ENCODE peak calls at places on chromosome 21, in five cellular contexts. E is CD8-positive, alpha-beta T cell; S is MM.1S; F is pancreas; G is type B pancreatic cell. Z is an unnamed sample.
A peak's percentile ranks its signal among the peaks of the same experiment; 100 is the strongest.

GRCh38 chr21:41526478-41527087 is 18.6 kb upstream of the TMPRSS2 start:
- DNase-seq in E (no peak), S (no peak), F (peak; percentile 65), G (no peak), Z (no peak)

GRCh38 chr21:40466893-40467483 is 380.0 kb downstream of the DSCAM start:
- DNase-seq in E (no peak), S (peak; percentile 68), F (no peak), G (no peak), Z (no peak)

GRCh38 chr21:42844411-42845113 is 34.8 kb downstream of the WDR4 start:
- DNase-seq in E (no peak), S (no peak), F (peak; percentile 69), G (no peak), Z (no peak)

GRCh38 chr21:18228060-18228739 is 16.4 kb upstream of the CHODL start:
- DNase-seq in E (no peak), S (no peak), F (no peak), G (no peak), Z (no peak)

GRCh38 chr21:20618878-20619277 is 379.3 kb upstream of the NCAM2 start:
- DNase-seq in E (no peak), S (peak; percentile 37), F (no peak), G (no peak), Z (no peak)

GRCh38 chr21:42363331-42363730 is 3.0 kb downstream of the TFF1 start:
- DNase-seq in E (no peak), S (no peak), F (no peak), G (no peak), Z (no peak)

GRCh38 chr21:31358148-31358547 is 14.1 kb upstream of the TIAM1 start:
- DNase-seq in E (no peak), S (no peak), F (no peak), G (no peak), Z (no peak)

GRCh38 chr21:27201197-27201596 is 234.3 kb upstream of the ADAMTS5 start:
- DNase-seq in E (no peak), S (no peak), F (no peak), G (no peak), Z (no peak)

GRCh38 chr21:26966978-26967913 is at the start of gene ADAMTS5:
- DNase-seq in E (no peak), S (no peak), F (no peak), G (peak; percentile 72), Z (no peak)

GRCh38 chr21:15003463-15004135 is 61.2 kb downstream of the NRIP1 start:
- DNase-seq in E (no peak), S (no peak), F (no peak), G (no peak), Z (no peak)

GRCh38 chr21:26952274-26953066 is 14.4 kb downstream of the ADAMTS5 start:
- DNase-seq in E (no peak), S (no peak), F (no peak), G (no peak), Z (no peak)

GRCh38 chr21:45041351-45041805 is 33.0 kb upstream of the ADARB1 start:
- DNase-seq in E (no peak), S (no peak), F (no peak), G (no peak), Z (no peak)

GRCh38 chr21:45041984-45042663 is 32.3 kb upstream of the ADARB1 start:
- DNase-seq in E (no peak), S (no peak), F (no peak), G (no peak), Z (no peak)

GRCh38 chr21:45045481-45045880 is 28.9 kb upstream of the ADARB1 start:
- DNase-seq in E (no peak), S (no peak), F (no peak), G (no peak), Z (no peak)

GRCh38 chr21:45042664-45043161 is 31.7 kb upstream of the ADARB1 start:
- DNase-seq in E (no peak), S (no peak), F (no peak), G (no peak), Z (no peak)

GRCh38 chr21:45043541-45044020 is 30.8 kb upstream of the ADARB1 start:
- DNase-seq in E (no peak), S (no peak), F (no peak), G (no peak), Z (no peak)
- TF ChIP-seq CTCF in E (no peak), S (no peak), F (no peak), G (no peak), Z (no peak)

GRCh38 chr21:46585191-46585953 is 19.5 kb downstream of the S100B start:
- DNase-seq in E (no peak), S (no peak), F (no peak), G (no peak), Z (no peak)
- TF ChIP-seq CTCF in E (no peak), S (no peak), F (no peak), G (no peak), Z (no peak)

GRCh38 chr21:36347278-36347961 is 27.4 kb downstream of the MORC3 start:
- DNase-seq in E (no peak), S (no peak), F (no peak), G (no peak), Z (no peak)

GRCh38 chr21:36350282-36350910 is 30.4 kb downstream of the MORC3 start:
- DNase-seq in E (no peak), S (no peak), F (no peak), G (no peak), Z (no peak)

GRCh38 chr21:36344931-36345330 is 24.9 kb downstream of the MORC3 start:
- DNase-seq in E (no peak), S (no peak), F (no peak), G (no peak), Z (no peak)

GRCh38 chr21:36347962-36348328 is 27.9 kb downstream of the MORC3 start:
- DNase-seq in E (no peak), S (no peak), F (no peak), G (no peak), Z (no peak)

GRCh38 chr21:36349315-36349714 is 29.3 kb downstream of the MORC3 start:
- DNase-seq in E (no peak), S (no peak), F (no peak), G (no peak), Z (no peak)
- TF ChIP-seq CTCF in E (no peak), S (no peak), F (no peak), G (no peak), Z (no peak)

DNA sequence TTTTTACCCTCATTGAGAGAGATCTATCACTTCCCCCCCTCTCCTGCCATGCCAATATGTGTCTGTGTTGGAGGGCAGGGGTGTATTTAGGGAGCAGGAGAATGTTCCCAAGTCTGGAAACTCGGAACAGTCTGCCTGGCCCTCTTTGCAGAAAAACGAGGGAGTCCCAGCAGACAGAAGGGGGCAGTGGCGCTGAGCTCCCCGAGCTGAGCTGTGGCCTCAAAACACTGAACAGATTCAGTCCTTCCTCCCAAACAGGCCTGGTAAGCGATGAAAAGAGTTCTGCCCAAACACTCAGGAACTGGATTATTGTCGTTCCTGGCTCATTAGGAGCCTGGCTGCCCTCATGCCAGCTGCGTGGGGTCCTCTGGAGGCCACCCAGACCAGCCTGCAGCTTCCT is 981 bp downstream of the CLDN14 start:
- DNase-seq in E (no peak), S (no peak), F (no peak), G (no peak), Z (no peak)
- TF ChIP-seq CTCF in E (no peak), S (peak; percentile 15), F (no peak), G (peak; percentile 38), Z (no peak)

GRCh38 chr21:39313042-39313456 is 383 bp downstream of the BRWD1 start:
- DNase-seq in E (peak; percentile 40), S (no peak), F (peak; percentile 31), G (no peak), Z (no peak)

GRCh38 chr21:39314155-39315027 is 959 bp upstream of the BRWD1 start:
- DNase-seq in E (peak; percentile 51), S (peak; percentile 58), F (peak; percentile 36), G (peak; percentile 77), Z (peak; percentile 34)

GRCh38 chr21:39312112-39313041 is 1.1 kb downstream of the BRWD1 start:
- DNase-seq in E (peak; percentile 96), S (peak; percentile 94), F (peak; percentile 88), G (peak; percentile 96), Z (peak; percentile 99)

GRCh38 chr21:39315603-39316002 is 2.2 kb upstream of the BRWD1 start:
- DNase-seq in E (no peak), S (no peak), F (no peak), G (no peak), Z (no peak)

DNA sequence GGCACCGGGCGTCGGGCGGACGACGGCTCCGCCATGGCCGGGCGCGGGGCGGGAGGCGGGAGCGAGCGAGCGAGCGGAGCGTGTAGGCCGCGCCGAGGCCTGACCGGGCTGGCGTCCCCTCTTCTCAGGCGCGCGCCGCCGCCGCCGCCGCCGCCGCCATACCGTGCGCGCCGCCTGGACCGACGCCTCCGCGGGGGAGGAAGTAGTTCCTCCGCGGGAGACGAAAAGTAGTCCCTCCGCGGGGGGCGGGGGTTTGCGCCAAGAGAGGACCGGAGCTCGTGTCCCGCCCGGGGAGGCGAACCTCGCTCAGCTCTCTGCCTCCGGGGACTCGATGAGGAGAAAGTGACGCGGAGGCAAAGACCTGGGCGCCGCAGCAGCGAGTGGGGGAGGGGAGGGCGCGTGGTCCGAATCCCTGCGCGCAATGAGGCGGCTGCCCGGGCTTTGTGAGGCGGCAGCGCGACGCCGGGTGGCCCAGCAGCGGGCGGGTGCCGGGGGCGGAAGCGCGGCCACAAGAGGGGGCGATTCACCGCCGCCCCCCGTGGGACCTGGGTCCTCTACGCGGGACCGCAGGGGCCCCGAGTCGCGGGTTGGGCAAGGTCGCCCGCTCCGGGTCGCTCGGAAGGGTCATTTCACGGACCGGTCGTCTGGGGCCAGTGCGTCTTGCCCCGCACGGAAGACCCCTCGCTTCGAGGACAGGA is at the start of gene BRWD1:
- DNase-seq in E (peak; percentile 76), S (peak; percentile 93), F (peak; percentile 72), G (peak; percentile 85), Z (peak; percentile 91)
- TF ChIP-seq CTCF in E (no peak), S (peak; percentile 32), F (no peak), G (peak; percentile 45), Z (peak; percentile 13)

DNA sequence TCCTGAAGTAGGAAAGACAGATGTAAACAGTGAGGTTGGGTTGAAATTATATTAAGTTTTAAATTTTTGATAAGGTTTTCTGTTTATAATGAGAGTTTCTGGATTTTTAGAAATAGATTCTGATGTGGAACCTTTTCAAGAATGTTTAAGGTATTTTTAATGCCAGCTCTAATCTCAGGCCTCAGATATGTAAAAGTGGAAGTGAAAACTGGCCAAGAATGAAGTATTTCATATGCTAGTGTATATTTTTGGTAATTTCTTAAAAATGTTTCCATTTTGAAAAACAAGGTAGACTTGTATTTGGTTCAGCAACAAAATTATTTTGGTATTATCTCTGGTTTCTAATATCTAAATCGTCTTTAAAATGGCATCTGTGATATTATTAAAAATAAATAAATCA is 14.4 kb downstream of the IFNAR1 start:
- DNase-seq in E (no peak), S (peak; percentile 30), F (no peak), G (no peak), Z (peak; percentile 18)
- TF ChIP-seq CTCF in E (no peak), S (no peak), F (no peak), G (no peak), Z (no peak)

DNA sequence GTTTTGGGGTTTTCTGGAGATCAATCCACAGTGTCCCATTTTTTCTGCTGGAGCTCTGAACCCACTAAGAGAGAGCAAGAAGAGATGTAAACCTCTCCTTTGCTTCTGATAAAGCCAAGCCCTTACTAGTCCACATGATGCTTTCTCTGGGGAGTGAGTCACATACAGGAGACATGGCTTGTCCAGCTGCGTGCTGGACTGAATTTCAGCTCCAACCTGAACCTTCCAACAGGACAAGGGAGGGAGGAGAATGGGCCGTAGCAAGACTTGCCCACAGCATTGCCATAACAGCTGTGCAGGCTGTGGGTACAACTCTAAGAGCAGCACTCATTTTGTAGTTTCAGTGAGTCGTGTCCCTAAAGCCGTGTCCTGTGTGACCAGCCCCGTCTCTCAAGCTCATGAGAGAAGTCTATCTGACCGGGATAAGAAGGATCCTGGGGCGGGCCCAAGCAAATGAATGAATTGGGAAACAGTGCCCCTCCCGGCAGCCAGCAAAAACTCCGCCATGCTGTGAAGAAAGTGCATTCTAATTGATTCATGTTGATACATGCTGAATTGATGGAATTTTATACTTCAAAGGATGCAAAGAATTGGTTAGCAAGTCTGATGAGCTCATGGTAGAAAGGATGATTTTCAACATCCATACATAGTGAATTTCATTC is 195.2 kb downstream of the GABPA start:
- DNase-seq in E (no peak), S (no peak), F (no peak), G (no peak), Z (no peak)
- TF ChIP-seq CTCF in E (no peak), S (no peak), F (no peak), G (no peak), Z (no peak)